ENCODE peak calls at places on chromosomes 13 and 19, in six cellular contexts. One of them, this sample, is unnamed.

GRCh38 chr13:50162567-50162966 is 147.3 kb downstream of the KCNRG start:
- DNase-seq in pancreas: no peak
- DNase-seq in activated B cell treated with CpG ODN at 0.5 μM for 24 hours: no peak
- DNase-seq in epithelial cell of proximal tubule: no peak
- DNase-seq in thoracic aorta: no peak
- DNase-seq in coronary artery: no peak
- DNase-seq in this sample: no peak

GRCh38 chr13:33717775-33718174 is 100.2 kb upstream of the RFC3 start:
- DNase-seq in coronary artery: no peak
- DNase-seq in pancreas: no peak
- DNase-seq in thoracic aorta: no peak
- DNase-seq in activated B cell treated with CpG ODN at 0.5 μM for 24 hours: no peak
- DNase-seq in epithelial cell of proximal tubule: no peak
- DNase-seq in this sample: no peak

GRCh38 chr19:15448778-15449619 is 757 bp downstream of the WIZ start:
- DNase-seq in pancreas: no peak
- DNase-seq in coronary artery: no peak
- DNase-seq in thoracic aorta: no peak
- DNase-seq in epithelial cell of proximal tubule: no peak
- DNase-seq in activated B cell treated with CpG ODN at 0.5 μM for 24 hours: peak
- DNase-seq in this sample: no peak

GRCh38 chr13:36859259-36859658 is 40.2 kb downstream of the RFXAP start:
- DNase-seq in activated B cell treated with CpG ODN at 0.5 μM for 24 hours: no peak
- DNase-seq in epithelial cell of proximal tubule: no peak
- DNase-seq in coronary artery: no peak
- DNase-seq in thoracic aorta: no peak
- DNase-seq in pancreas: no peak
- DNase-seq in this sample: no peak

GRCh38 chr13:110044521-110045200 is 258.3 kb upstream of the IRS2 start:
- DNase-seq in pancreas: no peak
- DNase-seq in activated B cell treated with CpG ODN at 0.5 μM for 24 hours: no peak
- DNase-seq in coronary artery: no peak
- DNase-seq in epithelial cell of proximal tubule: no peak
- DNase-seq in thoracic aorta: no peak
- DNase-seq in this sample: no peak

GRCh38 chr19:20247016-20247683 is 80.1 kb downstream of the ZNF486 start:
- DNase-seq in coronary artery: no peak
- DNase-seq in thoracic aorta: no peak
- DNase-seq in epithelial cell of proximal tubule: no peak
- DNase-seq in activated B cell treated with CpG ODN at 0.5 μM for 24 hours: no peak
- DNase-seq in pancreas: no peak
- DNase-seq in this sample: no peak

GRCh38 chr13:50006426-50007135 is 8.7 kb upstream of the KCNRG start:
- DNase-seq in thoracic aorta: no peak
- DNase-seq in activated B cell treated with CpG ODN at 0.5 μM for 24 hours: no peak
- DNase-seq in epithelial cell of proximal tubule: no peak
- DNase-seq in pancreas: no peak
- DNase-seq in coronary artery: no peak
- DNase-seq in this sample: no peak

GRCh38 chr19:48329167-48329891 is 4.0 kb downstream of the EMP3 start:
- DNase-seq in coronary artery: no peak
- DNase-seq in activated B cell treated with CpG ODN at 0.5 μM for 24 hours: no peak
- DNase-seq in thoracic aorta: no peak
- DNase-seq in pancreas: no peak
- DNase-seq in epithelial cell of proximal tubule: no peak
- DNase-seq in this sample: peak

GRCh38 chr19:29795882-29796523 is 15.8 kb upstream of the CCNE1 start:
- DNase-seq in activated B cell treated with CpG ODN at 0.5 μM for 24 hours: no peak
- DNase-seq in coronary artery: no peak
- DNase-seq in pancreas: no peak
- DNase-seq in thoracic aorta: no peak
- DNase-seq in epithelial cell of proximal tubule: no peak
- DNase-seq in this sample: no peak

GRCh38 chr13:36891752-36892151 is 28.3 kb downstream of the SMAD9 start:
- DNase-seq in activated B cell treated with CpG ODN at 0.5 μM for 24 hours: no peak
- DNase-seq in pancreas: no peak
- DNase-seq in coronary artery: no peak
- DNase-seq in thoracic aorta: no peak
- DNase-seq in epithelial cell of proximal tubule: no peak
- DNase-seq in this sample: no peak

GRCh38 chr19:17206736-17207581 is 8.2 kb upstream of the USE1 start:
- DNase-seq in activated B cell treated with CpG ODN at 0.5 μM for 24 hours: no peak
- DNase-seq in epithelial cell of proximal tubule: no peak
- DNase-seq in thoracic aorta: no peak
- DNase-seq in pancreas: no peak
- DNase-seq in coronary artery: no peak
- DNase-seq in this sample: no peak

GRCh38 chr19:46732172-46732938 is 13.5 kb upstream of the FKRP start:
- DNase-seq in coronary artery: no peak
- DNase-seq in epithelial cell of proximal tubule: no peak
- DNase-seq in pancreas: no peak
- DNase-seq in thoracic aorta: no peak
- DNase-seq in activated B cell treated with CpG ODN at 0.5 μM for 24 hours: no peak
- DNase-seq in this sample: no peak

GRCh38 chr13:109211616-109212015 is 574.8 kb downstream of the IRS2 start:
- DNase-seq in coronary artery: no peak
- DNase-seq in epithelial cell of proximal tubule: no peak
- DNase-seq in thoracic aorta: no peak
- DNase-seq in activated B cell treated with CpG ODN at 0.5 μM for 24 hours: no peak
- DNase-seq in pancreas: no peak
- DNase-seq in this sample: peak

GRCh38 chr19:41939861-41940442 is 11.7 kb upstream of the ERFL start:
- DNase-seq in pancreas: peak
- DNase-seq in activated B cell treated with CpG ODN at 0.5 μM for 24 hours: peak
- DNase-seq in thoracic aorta: no peak
- DNase-seq in epithelial cell of proximal tubule: no peak
- DNase-seq in coronary artery: no peak
- DNase-seq in this sample: no peak

GRCh38 chr13:105702441-105702840 is 833.0 kb downstream of the EFNB2 start:
- DNase-seq in coronary artery: no peak
- DNase-seq in pancreas: no peak
- DNase-seq in activated B cell treated with CpG ODN at 0.5 μM for 24 hours: no peak
- DNase-seq in thoracic aorta: no peak
- DNase-seq in epithelial cell of proximal tubule: peak
- DNase-seq in this sample: no peak

GRCh38 chr19:10882108-10882457 is 10.7 kb downstream of the CARM1 start:
- DNase-seq in thoracic aorta: no peak
- DNase-seq in activated B cell treated with CpG ODN at 0.5 μM for 24 hours: no peak
- DNase-seq in coronary artery: no peak
- DNase-seq in epithelial cell of proximal tubule: no peak
- DNase-seq in pancreas: no peak
- DNase-seq in this sample: no peak

GRCh38 chr19:46629546-46630025 is 4.7 kb upstream of the PTGIR start:
- DNase-seq in pancreas: no peak
- DNase-seq in activated B cell treated with CpG ODN at 0.5 μM for 24 hours: no peak
- DNase-seq in epithelial cell of proximal tubule: no peak
- DNase-seq in coronary artery: no peak
- DNase-seq in thoracic aorta: no peak
- DNase-seq in this sample: no peak

GRCh38 chr19:49954092-49954825 is 6.7 kb downstream of the SIGLEC11 start:
- DNase-seq in activated B cell treated with CpG ODN at 0.5 μM for 24 hours: no peak
- DNase-seq in thoracic aorta: no peak
- DNase-seq in pancreas: no peak
- DNase-seq in epithelial cell of proximal tubule: no peak
- DNase-seq in coronary artery: no peak
- DNase-seq in this sample: peak

GRCh38 chr13:114311908-114312307 is 2.4 kb upstream of the CHAMP1 start:
- DNase-seq in pancreas: no peak
- DNase-seq in thoracic aorta: no peak
- DNase-seq in coronary artery: no peak
- DNase-seq in activated B cell treated with CpG ODN at 0.5 μM for 24 hours: no peak
- DNase-seq in epithelial cell of proximal tubule: no peak
- DNase-seq in this sample: no peak

GRCh38 chr13:28246891-28247290 is 108.5 kb downstream of the PAN3 start:
- DNase-seq in thoracic aorta: no peak
- DNase-seq in coronary artery: no peak
- DNase-seq in pancreas: no peak
- DNase-seq in activated B cell treated with CpG ODN at 0.5 μM for 24 hours: no peak
- DNase-seq in epithelial cell of proximal tubule: no peak
- DNase-seq in this sample: no peak

GRCh38 chr19:5321851-5322681 is 18.5 kb downstream of the PTPRS start:
- DNase-seq in activated B cell treated with CpG ODN at 0.5 μM for 24 hours: no peak
- DNase-seq in pancreas: no peak
- DNase-seq in coronary artery: no peak
- DNase-seq in epithelial cell of proximal tubule: no peak
- DNase-seq in thoracic aorta: no peak
- DNase-seq in this sample: no peak
- TF ChIP-seq CTCF in activated B cell treated with CpG ODN at 0.5 μM for 24 hours: no peak
- TF ChIP-seq CTCF in pancreas: no peak
- TF ChIP-seq CTCF in coronary artery: no peak
- TF ChIP-seq CTCF in epithelial cell of proximal tubule: no peak
- TF ChIP-seq CTCF in thoracic aorta: no peak
- TF ChIP-seq CTCF in this sample: no peak

GRCh38 chr19:4343056-4343844 is at the start of gene MPND:
- DNase-seq in coronary artery: peak
- DNase-seq in activated B cell treated with CpG ODN at 0.5 μM for 24 hours: peak
- DNase-seq in thoracic aorta: peak
- DNase-seq in pancreas: peak
- DNase-seq in epithelial cell of proximal tubule: no peak
- DNase-seq in this sample: peak
- TF ChIP-seq CTCF in coronary artery: no peak
- TF ChIP-seq CTCF in activated B cell treated with CpG ODN at 0.5 μM for 24 hours: no peak
- TF ChIP-seq CTCF in thoracic aorta: no peak
- TF ChIP-seq CTCF in pancreas: no peak
- TF ChIP-seq CTCF in epithelial cell of proximal tubule: peak
- TF ChIP-seq CTCF in this sample: no peak

GRCh38 chr13:112102243-112102642 is 35.3 kb downstream of the SOX1 start:
- DNase-seq in pancreas: no peak
- DNase-seq in activated B cell treated with CpG ODN at 0.5 μM for 24 hours: no peak
- DNase-seq in epithelial cell of proximal tubule: no peak
- DNase-seq in coronary artery: no peak
- DNase-seq in thoracic aorta: no peak
- DNase-seq in this sample: no peak
- TF ChIP-seq CTCF in pancreas: no peak
- TF ChIP-seq CTCF in activated B cell treated with CpG ODN at 0.5 μM for 24 hours: no peak
- TF ChIP-seq CTCF in epithelial cell of proximal tubule: peak
- TF ChIP-seq CTCF in coronary artery: no peak
- TF ChIP-seq CTCF in thoracic aorta: no peak
- TF ChIP-seq CTCF in this sample: no peak

GRCh38 chr13:26280295-26280694 is 26.4 kb downstream of the CDK8 start:
- DNase-seq in pancreas: no peak
- DNase-seq in epithelial cell of proximal tubule: no peak
- DNase-seq in thoracic aorta: no peak
- DNase-seq in coronary artery: no peak
- DNase-seq in activated B cell treated with CpG ODN at 0.5 μM for 24 hours: no peak
- DNase-seq in this sample: no peak

DNA sequence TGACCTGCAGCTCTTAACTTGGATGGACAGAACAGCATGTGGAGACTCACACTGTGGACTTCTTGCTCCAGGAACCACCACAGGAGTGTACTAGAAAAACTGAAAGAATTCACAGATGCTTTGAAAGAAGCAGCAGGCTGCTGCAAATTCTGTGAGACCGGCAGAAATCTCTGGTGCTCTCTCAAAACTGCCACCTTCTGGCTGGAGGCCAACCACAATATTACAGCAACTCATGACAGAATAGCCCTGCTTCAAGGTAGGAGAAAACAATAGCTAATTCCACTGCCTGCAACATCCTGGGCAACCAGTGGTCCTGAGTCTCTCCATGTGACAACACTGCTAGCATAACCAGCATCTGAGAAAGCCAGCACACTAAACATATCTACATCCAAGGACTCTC is 26.9 kb downstream of the CDK8 start:
- DNase-seq in pancreas: no peak
- DNase-seq in epithelial cell of proximal tubule: no peak
- DNase-seq in activated B cell treated with CpG ODN at 0.5 μM for 24 hours: no peak
- DNase-seq in coronary artery: no peak
- DNase-seq in thoracic aorta: no peak
- DNase-seq in this sample: no peak
- TF ChIP-seq CTCF in pancreas: no peak
- TF ChIP-seq CTCF in epithelial cell of proximal tubule: no peak
- TF ChIP-seq CTCF in activated B cell treated with CpG ODN at 0.5 μM for 24 hours: no peak
- TF ChIP-seq CTCF in coronary artery: no peak
- TF ChIP-seq CTCF in thoracic aorta: no peak
- TF ChIP-seq CTCF in this sample: no peak

GRCh38 chr13:63737418-63737817 is 2321.8 kb upstream of the PCDH20 start:
- DNase-seq in activated B cell treated with CpG ODN at 0.5 μM for 24 hours: no peak
- DNase-seq in thoracic aorta: no peak
- DNase-seq in coronary artery: no peak
- DNase-seq in pancreas: no peak
- DNase-seq in epithelial cell of proximal tubule: no peak
- DNase-seq in this sample: no peak

DNA sequence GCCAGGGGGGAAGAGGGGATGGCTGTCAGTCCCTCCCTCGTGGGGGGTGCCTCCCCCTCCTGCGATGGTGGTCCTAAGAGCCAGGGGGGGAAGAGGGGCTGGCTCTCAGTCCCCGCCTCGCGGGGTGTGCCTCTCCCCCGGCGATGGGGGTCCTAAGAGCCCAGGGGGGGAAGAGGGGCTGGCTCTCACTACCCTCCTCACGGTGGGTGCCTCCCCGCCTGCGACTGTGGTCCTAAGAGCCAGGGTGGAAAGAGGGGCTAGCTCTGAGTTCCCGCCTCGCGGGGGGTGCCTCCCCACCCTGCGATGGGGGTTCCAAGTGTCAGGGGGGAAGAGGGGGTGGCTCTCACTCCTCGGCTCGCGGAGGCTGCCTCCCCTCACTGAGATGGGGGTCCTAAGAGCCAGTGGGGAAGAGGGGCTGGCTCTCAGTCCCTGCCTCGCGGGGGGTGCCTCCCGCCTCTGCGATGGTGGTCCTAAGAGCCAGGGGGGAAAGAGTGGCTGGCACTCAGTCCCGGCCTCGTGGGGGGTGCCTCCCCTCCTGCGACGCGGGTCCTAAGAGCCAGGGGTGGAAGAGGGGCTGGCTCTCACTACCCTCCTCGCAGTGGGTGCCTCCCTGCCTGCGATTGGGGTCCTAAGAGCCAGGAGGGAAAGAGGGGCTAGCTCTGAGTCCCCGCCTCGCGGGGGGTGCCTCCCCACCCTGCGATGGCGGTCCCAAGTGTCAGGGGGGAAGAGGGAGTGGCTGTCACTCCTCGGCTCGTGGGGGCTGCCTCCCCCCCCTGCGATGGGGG is 2325.6 kb upstream of the PCDH20 start:
- DNase-seq in activated B cell treated with CpG ODN at 0.5 μM for 24 hours: no peak
- DNase-seq in pancreas: no peak
- DNase-seq in coronary artery: no peak
- DNase-seq in thoracic aorta: no peak
- DNase-seq in epithelial cell of proximal tubule: no peak
- DNase-seq in this sample: no peak
- TF ChIP-seq CTCF in activated B cell treated with CpG ODN at 0.5 μM for 24 hours: no peak
- TF ChIP-seq CTCF in pancreas: no peak
- TF ChIP-seq CTCF in coronary artery: no peak
- TF ChIP-seq CTCF in thoracic aorta: no peak
- TF ChIP-seq CTCF in epithelial cell of proximal tubule: no peak
- TF ChIP-seq CTCF in this sample: no peak